ENCODE peak calls at places on chromosomes 16 and 17, in eight cellular contexts. R is progenitor cell of endocrine pancreas, T is vagina, D is Panc1, A is H9, F is body of pancreas, O is cardiac muscle cell, Q is fibroblast of pulmonary artery. X is an unnamed sample.

GRCh38 chr17:14407541-14407940 is 106.7 kb downstream of the HS3ST3B1 start:
- DNase-seq in R (no peak), T (no peak), D (no peak), A (no peak), F (no peak), O (no peak), Q (no peak), X (no peak)

GRCh38 chr16:47064775-47065174 is 79.0 kb downstream of the NETO2 start:
- DNase-seq in R (no peak), T (no peak), D (no peak), A (peak; percentile 20), F (no peak), O (no peak), Q (no peak), X (no peak)

GRCh38 chr16:46621006-46621629 is at the start of gene SHCBP1:
- DNase-seq in R (peak; percentile 68), T (no peak), D (no peak), A (peak; percentile 93), F (peak; percentile 86), O (peak; percentile 91), Q (peak; percentile 88), X (peak; percentile 91)

GRCh38 chr17:74429604-74430384 is 2.1 kb upstream of the GPRC5C start:
- DNase-seq in R (no peak), T (no peak), D (no peak), A (peak; percentile 58), F (peak; percentile 77), O (no peak), Q (peak; percentile 9), X (no peak)

GRCh38 chr16:27776556-27776955 is 226.6 kb downstream of the KATNIP start:
- DNase-seq in R (no peak), T (no peak), D (no peak), A (no peak), F (no peak), O (no peak), Q (no peak), X (no peak)

GRCh38 chr17:45308016-45308365 is 8.8 kb downstream of the MAP3K14 start:
- DNase-seq in R (no peak), T (no peak), D (no peak), A (no peak), F (no peak), O (no peak), Q (no peak), X (no peak)

GRCh38 chr17:11943759-11944347 is 53.4 kb downstream of the ZNF18 start:
- DNase-seq in R (no peak), T (no peak), D (no peak), A (no peak), F (no peak), O (no peak), Q (no peak), X (no peak)

GRCh38 chr17:63477471-63478440 is 895 bp downstream of the ACE start:
- DNase-seq in R (no peak), T (no peak), D (no peak), A (peak; percentile 73), F (peak; percentile 19), O (peak; percentile 18), Q (no peak), X (no peak)

GRCh38 chr17:20908373-20909273 is 134.2 kb downstream of the USP22 start:
- DNase-seq in R (peak; percentile 86), T (peak; percentile 88), D (no peak), A (peak; percentile 98), F (peak; percentile 95), O (peak; percentile 89), Q (peak; percentile 72), X (peak; percentile 89)
- TF ChIP-seq CTCF in R (peak; percentile 66), T (peak; percentile 44), D (peak; percentile 76), A (peak; percentile 69), F (peak; percentile 62), O (peak; percentile 79), Q (peak; percentile 77), X (peak; percentile 67)

GRCh38 chr17:9468532-9468931 is 107.1 kb downstream of the STX8 start:
- DNase-seq in R (no peak), T (no peak), D (no peak), A (no peak), F (peak; percentile 51), O (no peak), Q (no peak), X (no peak)
- TF ChIP-seq CTCF in R (no peak), T (no peak), D (no peak), A (no peak), F (no peak), O (no peak), Q (no peak), X (no peak)

GRCh38 chr17:31444026-31444425 is 52.6 kb downstream of the RAB11FIP4 start:
- DNase-seq in R (no peak), T (no peak), D (no peak), A (no peak), F (no peak), O (no peak), Q (no peak), X (no peak)

GRCh38 chr17:31449746-31450145 is 58.3 kb downstream of the RAB11FIP4 start:
- DNase-seq in R (no peak), T (no peak), D (no peak), A (no peak), F (no peak), O (no peak), Q (no peak), X (no peak)

GRCh38 chr17:31443386-31443785 is 51.9 kb downstream of the RAB11FIP4 start:
- DNase-seq in R (no peak), T (no peak), D (no peak), A (no peak), F (no peak), O (no peak), Q (no peak), X (no peak)

GRCh38 chr17:31448467-31449077 is 57.1 kb downstream of the RAB11FIP4 start:
- DNase-seq in R (no peak), T (no peak), D (no peak), A (no peak), F (no peak), O (peak; percentile 67), Q (peak; percentile 46), X (no peak)

DNA sequence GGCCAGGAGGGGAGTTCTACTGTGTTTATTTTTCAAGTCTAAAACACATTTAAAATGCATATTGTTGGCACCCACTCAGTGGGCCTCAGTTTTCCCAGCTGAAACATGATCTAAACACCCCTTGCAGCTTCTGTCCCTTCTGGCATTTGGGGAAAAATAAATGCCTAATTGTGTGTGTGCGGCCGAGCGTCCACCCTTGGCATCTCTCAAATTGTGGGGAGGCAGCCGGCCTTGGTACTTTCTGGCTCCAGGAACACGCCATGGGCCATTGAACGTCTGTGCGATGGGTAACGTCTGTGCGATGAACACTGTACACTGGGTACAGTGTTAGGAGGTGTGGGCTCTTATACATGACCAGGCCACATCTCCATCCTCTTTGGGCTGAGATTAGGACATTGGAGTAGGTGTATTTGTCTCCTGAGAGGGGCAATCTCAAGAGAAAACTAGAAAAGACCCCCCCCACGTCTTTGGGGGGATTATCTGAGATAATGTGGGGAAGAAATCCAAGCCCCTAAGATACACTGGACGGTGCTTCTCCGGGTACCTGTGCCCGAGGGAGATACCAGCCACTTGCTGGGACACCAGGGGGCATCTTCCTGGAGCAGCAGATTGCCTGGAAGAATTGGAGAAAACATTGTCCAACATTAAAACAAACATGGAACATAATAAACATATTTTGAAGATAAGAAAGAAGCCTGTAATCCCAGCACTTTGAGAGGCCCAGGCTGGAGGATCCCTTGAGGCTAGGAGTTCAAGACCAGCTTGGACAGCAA is 54.9 kb downstream of the RAB11FIP4 start:
- DNase-seq in R (no peak), T (no peak), D (no peak), A (no peak), F (no peak), O (no peak), Q (peak; percentile 8), X (no peak)
- TF ChIP-seq CTCF in R (no peak), T (no peak), D (no peak), A (peak; percentile 26), F (peak; percentile 6), O (no peak), Q (no peak), X (peak; percentile 1)

DNA sequence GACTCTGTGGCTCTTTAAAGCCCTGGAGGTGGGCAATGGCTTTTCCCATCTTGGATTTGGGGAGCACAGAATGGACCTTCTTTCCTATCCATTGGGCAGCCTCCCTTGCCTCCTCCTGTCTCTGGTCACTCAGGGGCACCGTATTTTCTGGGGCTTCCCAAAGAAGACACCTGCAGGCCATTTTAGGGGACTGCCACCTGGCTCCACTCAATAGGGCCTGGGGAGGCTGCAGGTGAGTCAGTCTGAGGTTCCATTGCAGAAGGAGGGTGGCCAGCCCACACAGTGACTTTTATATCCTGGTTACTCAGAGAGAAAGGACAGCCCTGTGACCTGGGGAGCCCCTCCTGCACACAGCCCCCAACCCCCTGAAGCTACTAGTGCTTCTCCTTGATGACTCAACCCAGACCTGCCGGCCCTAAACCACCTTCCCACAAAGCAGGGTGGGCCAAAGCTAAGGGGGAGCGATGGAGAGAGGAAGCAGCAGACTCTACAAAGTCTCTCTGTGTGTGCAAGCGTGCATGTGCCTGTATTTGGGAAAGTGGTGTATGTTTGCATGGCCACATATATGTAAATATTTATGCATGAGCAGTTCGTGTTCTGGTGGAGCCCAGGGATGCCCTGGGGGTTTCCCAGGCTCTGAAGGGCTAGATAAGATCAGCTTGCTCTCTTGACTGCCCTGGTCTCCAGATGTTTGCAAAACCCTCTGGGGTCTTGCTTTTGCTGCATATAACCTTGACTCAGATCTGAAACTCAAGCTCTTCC is 5.0 kb downstream of the CX3CL1 start:
- DNase-seq in R (no peak), T (no peak), D (no peak), A (peak; percentile 48), F (no peak), O (peak; percentile 6), Q (no peak), X (no peak)
- TF ChIP-seq CTCF in R (no peak), T (no peak), D (no peak), A (peak; percentile 38), F (no peak), O (no peak), Q (no peak), X (no peak)

DNA sequence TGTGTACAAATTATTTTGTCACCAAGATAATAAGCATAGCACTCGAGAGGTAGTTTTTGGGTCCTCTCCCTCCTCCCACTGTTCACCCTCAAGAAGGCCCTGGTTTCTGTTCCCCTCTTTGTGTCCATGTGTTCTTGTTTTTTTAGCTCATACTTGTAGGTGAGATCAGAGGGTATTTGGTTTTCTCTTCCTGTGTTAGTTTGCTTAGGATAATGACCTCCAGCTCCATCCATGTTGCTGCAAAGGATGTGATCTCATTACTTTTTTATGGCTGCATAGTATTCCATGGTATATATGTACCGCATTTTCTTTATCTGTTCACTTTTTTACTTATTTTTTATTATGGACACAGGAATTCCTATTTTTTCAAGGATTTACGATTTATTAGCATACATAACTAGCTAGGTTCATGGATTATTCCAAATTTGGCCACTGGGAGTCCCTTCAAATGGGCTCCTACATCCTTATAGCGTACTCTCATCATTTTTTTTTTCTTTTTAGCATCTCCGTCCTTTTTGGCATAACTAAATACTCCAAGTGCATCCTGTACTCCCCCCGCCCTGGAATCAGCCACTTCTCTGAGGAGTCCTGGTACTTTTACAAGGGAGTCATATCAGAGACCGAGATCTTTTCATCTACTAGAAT is 7.3 kb downstream of the TADA2A start:
- DNase-seq in R (no peak), T (no peak), D (no peak), A (no peak), F (no peak), O (no peak), Q (no peak), X (no peak)
- TF ChIP-seq CTCF in R (peak; percentile 39), T (no peak), D (no peak), A (peak; percentile 46), F (no peak), O (peak; percentile 28), Q (peak; percentile 40), X (peak; percentile 64)

X was measured in type B pancreatic cell.